ENCODE peak calls at places on chromosome X, in five cellular contexts. L is transverse colon, D is OCI-LY7, R is prostate gland, N is neural crest cell. Z is an unnamed sample.

GRCh38 chrX:134338527-134338926 is 101.5 kb downstream of the CCDC160 start:
- DNase-seq in L (no peak), R (no peak), N (no peak), D (peak), Z (no peak)

GRCh38 chrX:72060196-72060974 is 71.3 kb downstream of the RTL5 start:
- DNase-seq in L (no peak), N (peak), D (no peak), R (no peak), Z (no peak)

GRCh38 chrX:69152398-69152797 is 12.9 kb downstream of the PJA1 start:
- DNase-seq in L (peak), N (no peak), R (no peak), D (no peak), Z (peak)

GRCh38 chrX:152405561-152405960 is 45.6 kb downstream of the GABRA3 start:
- DNase-seq in L (no peak), N (no peak), R (no peak), D (no peak), Z (no peak)

GRCh38 chrX:13066391-13066790 is 22.0 kb upstream of the FAM9C start:
- DNase-seq in L (no peak), D (no peak), N (no peak), R (no peak), Z (no peak)

GRCh38 chrX:28585767-28586166 is 1.5 kb upstream of the IL1RAPL1 start:
- DNase-seq in D (no peak), N (no peak), L (no peak), R (no peak), Z (no peak)

GRCh38 chrX:76014321-76014720 is 158.5 kb upstream of the PBDC1 start:
- DNase-seq in L (no peak), R (no peak), D (no peak), N (no peak), Z (no peak)

GRCh38 chrX:99415470-99415869 is 994.6 kb downstream of the PCDH19 start:
- DNase-seq in R (no peak), L (no peak), D (no peak), N (no peak), Z (no peak)

GRCh38 chrX:7205037-7205577 is 57.2 kb upstream of the PUDP start:
- DNase-seq in L (no peak), D (no peak), R (no peak), N (no peak), Z (no peak)

GRCh38 chrX:38652934-38653442 is 91.6 kb downstream of the TSPAN7 start:
- DNase-seq in N (no peak), L (no peak), R (no peak), D (no peak), Z (no peak)

GRCh38 chrX:50609796-50610195 is 139.2 kb upstream of the DGKK start:
- DNase-seq in R (no peak), N (no peak), D (no peak), L (no peak), Z (no peak)

GRCh38 chrX:136395271-136395670 is 92.5 kb upstream of the BRS3 start:
- DNase-seq in L (no peak), D (no peak), N (no peak), R (no peak), Z (peak)

GRCh38 chrX:153736071-153736820 is 11.6 kb downstream of the ABCD1 start:
- DNase-seq in R (no peak), D (no peak), L (no peak), N (no peak), Z (no peak)

GRCh38 chrX:112642349-112642748 is 37.4 kb downstream of the LHFPL1 start:
- DNase-seq in N (peak), D (peak), R (peak), L (peak), Z (peak)

GRCh38 chrX:70292788-70293187 is 2.9 kb downstream of the KIF4A start:
- DNase-seq in L (no peak), N (no peak), D (no peak), R (no peak), Z (no peak)

GRCh38 chrX:26347171-26347570 is 131.2 kb downstream of the MAGEB5 start:
- DNase-seq in R (no peak), D (no peak), N (no peak), L (no peak), Z (no peak)

GRCh38 chrX:125646195-125646594 is 326.5 kb downstream of the TEX13C start:
- DNase-seq in R (no peak), N (no peak), D (peak), L (no peak), Z (no peak)

GRCh38 chrX:125651426-125651825 is 331.8 kb downstream of the TEX13C start:
- DNase-seq in L (no peak), N (no peak), D (no peak), R (no peak), Z (no peak)
- TF ChIP-seq CTCF in L (no peak), N (no peak), D (no peak), R (no peak), Z (no peak)

DNA sequence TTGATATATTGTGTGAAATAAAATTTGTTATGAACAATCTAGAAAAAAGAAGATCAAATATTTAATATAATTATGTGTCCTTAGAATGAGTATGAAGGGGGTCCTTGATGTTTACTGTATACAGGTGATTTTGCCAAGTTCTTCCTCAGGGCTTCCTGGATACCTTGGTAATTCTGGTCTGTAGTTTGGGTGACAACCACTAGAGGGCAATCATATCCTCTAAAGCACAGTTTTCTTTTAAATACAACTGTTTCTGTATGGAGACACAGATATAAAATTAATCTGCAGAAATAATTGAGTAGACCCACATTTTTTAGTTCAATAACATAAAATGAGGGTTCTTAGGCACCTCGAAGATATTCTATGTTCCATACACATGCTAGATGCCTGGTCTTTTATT is 157.7 kb downstream of the SPANXN1 start:
- DNase-seq in R (no peak), L (no peak), N (peak), D (peak), Z (no peak)
- TF ChIP-seq CTCF in R (peak), L (no peak), N (peak), D (peak), Z (peak)

GRCh38 chrX:106037835-106038473 is 573 bp downstream of the SERPINA7 start:
- DNase-seq in L (no peak), D (no peak), N (no peak), R (no peak), Z (no peak)

GRCh38 chrX:106036716-106037115 is 1.8 kb downstream of the SERPINA7 start:
- DNase-seq in D (no peak), N (no peak), L (no peak), R (no peak), Z (no peak)

GRCh38 chrX:106038625-106039024 is at the start of gene SERPINA7:
- DNase-seq in R (no peak), N (no peak), L (no peak), D (no peak), Z (no peak)

GRCh38 chrX:106039920-106040319 is 1.4 kb upstream of the SERPINA7 start:
- DNase-seq in L (no peak), R (no peak), D (no peak), N (no peak), Z (peak)

DNA sequence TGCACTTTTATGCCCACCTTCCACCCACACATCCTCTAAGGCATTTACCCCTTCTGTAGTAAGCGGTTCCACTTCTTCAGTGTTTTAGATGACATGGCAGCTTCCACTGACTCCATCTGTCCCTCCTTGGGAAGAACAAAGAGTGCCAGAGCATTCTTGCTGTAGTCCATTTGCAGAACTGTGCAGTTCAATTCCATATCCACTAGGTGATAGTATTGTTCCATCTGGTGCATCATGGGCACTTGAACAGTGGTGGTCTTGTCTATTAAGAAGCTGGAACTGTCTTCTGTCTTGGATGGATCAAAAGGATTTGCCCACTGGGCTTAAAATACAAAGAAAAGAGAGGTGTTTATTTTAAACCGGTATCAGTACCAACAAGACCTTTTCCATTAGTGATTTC is 3.5 kb downstream of the SERPINA7 start:
- DNase-seq in R (no peak), L (no peak), D (peak), N (no peak), Z (no peak)
- TF ChIP-seq CTCF in R (no peak), L (no peak), D (peak), N (peak), Z (peak)

DNA sequence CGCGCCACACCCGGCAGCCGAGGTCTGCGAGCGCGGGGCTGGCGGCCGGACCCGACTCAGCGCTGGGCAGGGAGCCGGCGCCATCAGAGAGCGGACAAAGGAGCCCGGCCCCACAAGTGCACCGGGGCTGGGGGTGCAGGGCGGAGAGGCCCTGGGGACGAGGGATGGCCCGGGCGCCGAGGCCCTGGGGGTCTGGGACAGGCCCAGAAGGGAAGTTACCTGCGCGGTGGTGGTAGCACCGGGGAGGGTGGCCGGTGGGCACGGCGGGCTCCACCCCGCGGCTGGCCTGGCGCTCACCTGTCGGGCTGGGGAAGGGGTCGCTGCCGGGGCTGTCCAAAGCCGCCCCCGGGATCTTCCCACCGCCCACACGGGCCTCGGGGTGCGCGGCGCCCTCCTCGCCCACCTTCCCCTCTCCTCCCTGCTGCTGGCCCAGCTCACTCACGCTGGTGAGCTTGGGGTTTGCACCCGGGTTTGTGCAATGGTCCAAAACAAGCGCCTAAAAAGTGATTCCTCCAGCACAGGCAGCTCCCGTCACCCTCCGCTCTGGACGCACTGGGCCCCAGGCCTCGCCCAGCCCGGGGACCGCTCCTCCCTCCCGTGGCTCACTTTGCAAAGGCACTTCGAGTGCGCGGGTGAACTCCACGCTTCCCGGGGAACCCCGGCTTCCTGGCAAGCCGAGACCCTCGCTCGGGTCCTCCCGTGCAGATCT is at the start of gene CTPS2:
- DNase-seq in D (peak), R (peak), N (peak), L (peak), Z (peak)
- TF ChIP-seq CTCF in D (no peak), R (no peak), N (peak), L (peak), Z (no peak)

GRCh38 chrX:100636321-100636991 is at the start of gene TSPAN6:
- DNase-seq in R (peak), N (peak), D (no peak), L (peak), Z (peak)
- TF ChIP-seq CTCF in R (peak), N (peak), D (peak), L (peak), Z (peak)

DNA sequence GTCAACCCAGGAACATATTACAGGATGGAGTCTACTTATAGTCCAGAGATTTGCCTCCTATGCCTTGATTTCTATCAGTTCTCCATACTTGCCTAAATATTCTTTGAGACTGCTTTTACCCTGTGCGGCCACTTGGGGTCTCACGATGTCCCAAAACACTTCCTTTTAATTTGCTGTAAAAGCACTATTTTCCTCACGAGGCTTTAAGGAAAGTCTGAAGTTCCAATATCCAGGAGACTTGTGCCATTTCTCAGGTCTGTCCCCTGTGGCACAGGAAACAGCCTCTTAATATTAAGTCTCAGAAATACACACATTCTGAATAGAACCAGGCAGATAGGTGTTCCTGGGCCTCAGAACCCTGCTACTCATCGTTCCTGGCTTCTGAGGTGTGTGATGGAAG is 142.9 kb downstream of the TMEM164 start:
- DNase-seq in N (peak), D (peak), R (no peak), L (no peak), Z (no peak)
- TF ChIP-seq CTCF in N (peak), D (peak), R (peak), L (peak), Z (peak)

GRCh38 chrX:128458888-128459287 is 406.7 kb upstream of the ACTRT1 start:
- DNase-seq in R (no peak), L (no peak), N (no peak), D (no peak), Z (no peak)

GRCh38 chrX:128460835-128461234 is 408.6 kb upstream of the ACTRT1 start:
- DNase-seq in R (no peak), L (no peak), N (no peak), D (no peak), Z (no peak)

GRCh38 chrX:128464091-128464490 is 411.9 kb upstream of the ACTRT1 start:
- DNase-seq in D (no peak), L (no peak), N (no peak), R (no peak), Z (no peak)
- TF ChIP-seq CTCF in D (no peak), L (no peak), N (no peak), R (no peak), Z (no peak)